ENCODE peak calls at places on chromosome 16, in seven cellular contexts. F is upper lobe of left lung, K is brain microvascular endothelial cell, C is Peyer's patch, Y is testis, S is GM23248, W is A549. I is an unnamed sample.

GRCh38 chr16:7596285-7596684 is 263.6 kb downstream of the RBFOX1 start:
- DNase-seq in S (no peak), F (no peak), K (no peak), Y (no peak), C (no peak), W (no peak), I (no peak)

GRCh38 chr16:12158428-12158827 is 181.9 kb downstream of the SNX29 start:
- DNase-seq in F (no peak), S (peak; percentile 98), K (peak; percentile 87), C (no peak), Y (no peak), W (no peak), I (no peak)

GRCh38 chr16:74695450-74696422 is 4.9 kb downstream of the MLKL start:
- DNase-seq in W (peak; percentile 93), K (peak; percentile 91), C (peak; percentile 82), Y (peak; percentile 96), F (peak; percentile 97), S (peak; percentile 95), I (peak; percentile 51)

GRCh38 chr16:87836844-87837581 is 32.3 kb downstream of the SLC7A5 start:
- DNase-seq in C (no peak), S (no peak), W (no peak), Y (no peak), K (no peak), F (no peak), I (no peak)

GRCh38 chr16:12061336-12062055 is 85.0 kb downstream of the SNX29 start:
- DNase-seq in C (no peak), W (no peak), F (peak; percentile 43), K (no peak), S (peak; percentile 50), Y (no peak), I (no peak)

GRCh38 chr16:67537270-67537635 is 8.6 kb downstream of the RIPOR1 start:
- DNase-seq in C (no peak), W (no peak), S (peak; percentile 84), Y (peak; percentile 60), F (peak; percentile 76), K (no peak), I (no peak)

GRCh38 chr16:72372646-72373045 is 200.7 kb upstream of the PMFBP1 start:
- DNase-seq in Y (no peak), W (no peak), C (no peak), S (no peak), F (no peak), K (no peak), I (no peak)

GRCh38 chr16:10485698-10486382 is 94.6 kb downstream of the EMP2 start:
- DNase-seq in K (no peak), F (no peak), W (no peak), Y (no peak), C (no peak), S (no peak), I (no peak)

GRCh38 chr16:72025404-72026114 is 17.0 kb downstream of the DHODH start:
- DNase-seq in K (no peak), F (no peak), Y (no peak), W (no peak), C (no peak), S (no peak), I (no peak)

GRCh38 chr16:8832383-8833100 is 34.9 kb downstream of the PMM2 start:
- DNase-seq in F (no peak), S (no peak), C (no peak), W (no peak), Y (no peak), K (no peak), I (no peak)

GRCh38 chr16:50308237-50308965 is 42.0 kb downstream of the ADCY7 start:
- DNase-seq in W (no peak), S (no peak), K (no peak), F (peak; percentile 18), C (no peak), Y (peak; percentile 13), I (no peak)

GRCh38 chr16:80084163-80084562 is 456.6 kb upstream of the DYNLRB2 start:
- DNase-seq in K (no peak), F (no peak), S (peak; percentile 23), C (no peak), Y (no peak), W (no peak), I (no peak)

GRCh38 chr16:88274847-88275246 is 107.9 kb upstream of the ZNF469 start:
- DNase-seq in Y (no peak), K (no peak), W (no peak), C (peak; percentile 29), F (no peak), S (peak; percentile 49), I (no peak)

GRCh38 chr16:56673916-56674315 is 4.3 kb downstream of the MT1H start:
- DNase-seq in S (peak; percentile 57), F (no peak), Y (no peak), W (peak; percentile 54), K (no peak), C (peak; percentile 71), I (peak; percentile 38)

GRCh38 chr16:46976550-46976949 is 3.1 kb upstream of the DNAJA2 start:
- DNase-seq in F (no peak), W (peak; percentile 24), Y (no peak), S (no peak), C (no peak), K (no peak), I (no peak)

GRCh38 chr16:12613131-12613991 is 190.3 kb downstream of the CPPED1 start:
- DNase-seq in K (peak; percentile 26), C (peak; percentile 60), F (no peak), W (peak; percentile 94), Y (no peak), S (peak; percentile 46), I (no peak)

GRCh38 chr16:57308041-57308440 is 23.6 kb upstream of the PLLP start:
- DNase-seq in W (no peak), C (no peak), S (no peak), F (no peak), Y (no peak), K (no peak), I (no peak)

GRCh38 chr16:85689950-85690320 is 1.2 kb upstream of the GINS2 start:
- DNase-seq in C (no peak), S (no peak), Y (no peak), W (no peak), K (no peak), F (no peak), I (no peak)

GRCh38 chr16:13110124-13110796 is 208.9 kb downstream of the SHISA9 start:
- DNase-seq in Y (no peak), S (no peak), C (no peak), W (peak; percentile 54), K (no peak), F (no peak), I (no peak)

GRCh38 chr16:10022098-10022497 is 160.1 kb downstream of the GRIN2A start:
- DNase-seq in W (no peak), C (no peak), Y (no peak), K (no peak), F (no peak), S (no peak), I (no peak)

GRCh38 chr16:19384656-19385055 is 33.0 kb upstream of the TMC5 start:
- DNase-seq in W (peak; percentile 37), Y (no peak), F (peak; percentile 75), S (no peak), C (peak; percentile 83), K (no peak), I (no peak)

GRCh38 chr16:70252355-70252988 is 732 bp upstream of the EXOSC6 start:
- DNase-seq in F (no peak), C (no peak), S (peak; percentile 52), W (peak; percentile 54), Y (peak; percentile 52), K (no peak), I (no peak)

DNA sequence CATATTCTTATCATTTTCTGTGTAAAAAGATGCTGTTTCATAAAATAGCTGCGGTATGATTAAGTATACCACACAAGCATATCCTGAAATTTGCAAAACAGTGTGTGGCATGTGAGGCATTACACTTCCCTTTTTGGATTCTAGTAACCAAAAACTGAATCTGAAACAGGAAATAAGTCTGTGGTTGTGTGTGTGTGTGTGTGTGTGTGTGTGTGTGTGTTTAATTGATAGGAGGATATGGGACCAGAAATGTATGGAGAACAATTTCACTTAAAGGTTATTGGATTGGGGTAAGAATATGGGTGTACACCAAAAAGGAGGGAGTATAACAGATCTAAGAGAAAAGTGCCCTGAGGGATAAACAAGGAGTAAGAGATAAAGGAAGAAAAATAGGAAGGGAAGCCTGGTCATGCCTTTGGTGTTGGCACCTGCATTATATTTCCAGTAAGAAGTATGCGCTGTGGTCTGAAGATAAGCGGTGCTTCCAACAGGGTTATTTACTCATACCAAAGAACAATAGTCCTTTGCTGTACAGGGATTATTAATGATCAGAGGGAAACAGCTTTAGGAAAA is 4.0 kb downstream of the LYRM1 start:
- DNase-seq in C (no peak), K (peak; percentile 71), F (no peak), S (peak; percentile 49), W (no peak), Y (no peak), I (peak; percentile 56)
- H3K4me3 ChIP-seq in C (no peak overlapping the region), K (no peak overlapping the region), F (no peak overlapping the region), S (no peak overlapping the region), W (no peak overlapping the region), Y (no peak overlapping the region), I (no peak overlapping the region)

DNA sequence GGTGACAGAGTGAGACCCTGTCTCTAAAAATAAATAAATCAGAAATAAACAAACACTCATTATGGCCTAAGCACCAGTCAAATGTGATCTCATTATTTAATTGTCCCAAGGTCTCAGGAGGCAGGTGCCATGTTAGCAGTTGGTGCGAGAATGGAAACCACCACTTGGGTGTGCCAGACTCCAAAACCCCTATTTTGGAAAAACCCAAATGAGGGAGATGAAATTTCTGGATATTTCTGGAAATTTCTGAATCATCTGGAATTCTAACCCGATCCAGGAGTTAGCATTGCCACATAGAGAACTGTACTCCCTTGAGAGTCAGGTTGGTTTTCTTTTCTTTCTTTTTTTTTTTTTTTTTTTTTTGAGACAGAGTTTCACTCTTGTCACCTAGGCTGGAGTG is 264.0 kb downstream of the XYLT1 start:
- DNase-seq in F (no peak), K (no peak), W (no peak), Y (no peak), S (peak; percentile 35), C (no peak), I (no peak)
- H3K27ac ChIP-seq in F (no peak overlapping the region), K (no peak overlapping the region), W (no peak overlapping the region), Y (no peak overlapping the region), S (no peak overlapping the region), C (no peak overlapping the region), I (no peak overlapping the region)

GRCh38 chr16:284204-285120 is 1.5 kb downstream of the PDIA2 start:
- DNase-seq in K (no peak), F (no peak), W (no peak), C (no peak), Y (no peak), S (no peak), I (no peak)
- H3K4me3 ChIP-seq in K (no peak overlapping the region), F (no peak overlapping the region), W (no peak overlapping the region), C (no peak overlapping the region), Y (no peak overlapping the region), S (no peak overlapping the region), I (no peak overlapping the region)

GRCh38 chr16:82699711-82700495 is 73.1 kb downstream of the CDH13 start:
- DNase-seq in K (peak; percentile 66), Y (no peak), F (no peak), C (no peak), S (peak; percentile 90), W (no peak), I (no peak)

GRCh38 chr16:82701302-82702022 is 74.7 kb downstream of the CDH13 start:
- DNase-seq in F (no peak), W (no peak), Y (no peak), K (peak; percentile 20), S (peak; percentile 36), C (no peak), I (no peak)

GRCh38 chr16:82695806-82696205 is 69.0 kb downstream of the CDH13 start:
- DNase-seq in K (no peak), Y (no peak), C (no peak), S (no peak), W (no peak), F (no peak), I (no peak)

GRCh38 chr16:82700541-82701240 is 73.9 kb downstream of the CDH13 start:
- DNase-seq in W (no peak), S (peak; percentile 64), C (no peak), Y (no peak), F (no peak), K (peak; percentile 75), I (no peak)

GRCh38 chr16:82699262-82699661 is 72.5 kb downstream of the CDH13 start:
- DNase-seq in F (no peak), K (no peak), C (no peak), W (no peak), S (peak; percentile 24), Y (no peak), I (no peak)
- H3K27ac ChIP-seq in F (peak overlapping the region; percentile 41), K (peak overlapping the region; percentile 87), C (no peak overlapping the region), W (no peak overlapping the region), S (peak overlapping the region; percentile 90), Y (no peak overlapping the region), I (no peak overlapping the region)

I was measured in naive thymus-derived CD4-positive, alpha-beta T cell.